ENCODE peak calls at places on chromosomes 5 and 9, in six cellular contexts. E is psoas muscle; Q is T47D; O is T-cell; T is stimulated activated CD4-positive, alpha-beta T cell treated with anti-CD3 and anti-CD28 coated beads, Interleukin-2, amount 100 ng/mL, for 24 hours; W is left ventricle myocardium superior. D is an unnamed sample.
A peak's percentile ranks its signal among the peaks of the same experiment; 100 is the strongest.

GRCh38 chr9:96686638-96687335 is 31.7 kb upstream of the PRXL2C start:
- DNase-seq in O (peak; percentile 68), E (peak; percentile 93), T (peak; percentile 77), Q (peak; percentile 90), W (peak; percentile 90), D (no peak)

GRCh38 chr5:71892641-71893340 is 173.7 kb downstream of the CARTPT start:
- DNase-seq in Q (no peak), T (no peak), O (no peak), W (no peak), E (no peak), D (no peak)

GRCh38 chr5:39998518-39998917 is 573.7 kb upstream of the DAB2 start:
- DNase-seq in W (no peak), O (no peak), Q (no peak), T (no peak), E (no peak), D (no peak)

GRCh38 chr5:115586525-115587146 is 15.6 kb downstream of the TICAM2 start:
- DNase-seq in O (no peak), W (no peak), T (no peak), E (no peak), Q (peak; percentile 44), D (no peak)

GRCh38 chr9:104765138-104765537 is 1.2 kb downstream of the NIPSNAP3B start:
- DNase-seq in W (no peak), Q (no peak), T (no peak), E (no peak), O (no peak), D (no peak)

GRCh38 chr5:43663916-43664315 is 60.9 kb downstream of the NNT start:
- DNase-seq in E (no peak), T (no peak), W (no peak), O (no peak), Q (no peak), D (no peak)

GRCh38 chr9:97511762-97512429 is 10.4 kb downstream of the TMOD1 start:
- DNase-seq in E (no peak), O (no peak), T (no peak), Q (peak; percentile 43), W (no peak), D (no peak)

GRCh38 chr5:50717615-50718014 is 51.2 kb downstream of the PARP8 start:
- DNase-seq in Q (no peak), W (no peak), T (no peak), O (no peak), E (no peak), D (no peak)

GRCh38 chr5:131225282-131225974 is 38.4 kb upstream of the CDC42SE2 start:
- DNase-seq in T (no peak), W (no peak), O (no peak), E (no peak), Q (no peak), D (no peak)